ENCODE peak calls at places on chromosome 15, in four cellular contexts. One of them, this sample, is unnamed.

GRCh38 chr15:78058401-78058935 is 19.0 kb downstream of the TBC1D2B start:
- DNase-seq in body of pancreas: no peak
- DNase-seq in testis: no peak
- DNase-seq in heart left ventricle: no peak
- DNase-seq in this sample: no peak

GRCh38 chr15:25670025-25670554 is 193.0 kb downstream of the ATP10A start:
- DNase-seq in testis: peak
- DNase-seq in body of pancreas: no peak
- DNase-seq in heart left ventricle: peak
- DNase-seq in this sample: no peak

GRCh38 chr15:58517682-58518525 is 86.1 kb downstream of the LIPC start:
- DNase-seq in body of pancreas: no peak
- DNase-seq in heart left ventricle: no peak
- DNase-seq in testis: no peak
- DNase-seq in this sample: no peak

GRCh38 chr15:37056168-37056893 is 44.0 kb downstream of the MEIS2 start:
- DNase-seq in heart left ventricle: peak
- DNase-seq in body of pancreas: no peak
- DNase-seq in testis: peak
- DNase-seq in this sample: peak

GRCh38 chr15:60362318-60363023 is 35.3 kb downstream of the ANXA2 start:
- DNase-seq in body of pancreas: no peak
- DNase-seq in heart left ventricle: no peak
- DNase-seq in testis: no peak
- DNase-seq in this sample: peak

GRCh38 chr15:92629276-92629974 is 26.1 kb downstream of the FAM174B start:
- DNase-seq in heart left ventricle: no peak
- DNase-seq in body of pancreas: no peak
- DNase-seq in testis: no peak
- DNase-seq in this sample: no peak

GRCh38 chr15:93180656-93181055 is 91.6 kb upstream of the RGMA start:
- DNase-seq in body of pancreas: no peak
- DNase-seq in heart left ventricle: no peak
- DNase-seq in testis: no peak
- DNase-seq in this sample: no peak

GRCh38 chr15:64137226-64137833 is 14.2 kb upstream of the SNX22 start:
- DNase-seq in testis: no peak
- DNase-seq in heart left ventricle: no peak
- DNase-seq in body of pancreas: no peak
- DNase-seq in this sample: peak

GRCh38 chr15:95826831-95827230 is 503.7 kb upstream of the NR2F2 start:
- DNase-seq in heart left ventricle: no peak
- DNase-seq in body of pancreas: no peak
- DNase-seq in testis: no peak
- DNase-seq in this sample: no peak

GRCh38 chr15:33975023-33975565 is 6.8 kb downstream of the CHRM5 start:
- DNase-seq in body of pancreas: no peak
- DNase-seq in heart left ventricle: no peak
- DNase-seq in testis: no peak
- DNase-seq in this sample: peak

GRCh38 chr15:101180620-101181307 is 71.1 kb downstream of the CHSY1 start:
- DNase-seq in body of pancreas: no peak
- DNase-seq in heart left ventricle: no peak
- DNase-seq in testis: no peak
- DNase-seq in this sample: peak

GRCh38 chr15:34754674-34755418 is at the start of gene GJD2:
- DNase-seq in heart left ventricle: no peak
- DNase-seq in body of pancreas: peak
- DNase-seq in testis: no peak
- DNase-seq in this sample: no peak

GRCh38 chr15:91572110-91572509 is 281.4 kb upstream of the SLCO3A1 start:
- DNase-seq in body of pancreas: no peak
- DNase-seq in testis: peak
- DNase-seq in heart left ventricle: peak
- DNase-seq in this sample: no peak

GRCh38 chr15:98776607-98777281 is 128.4 kb downstream of the IGF1R start:
- DNase-seq in testis: peak
- DNase-seq in body of pancreas: peak
- DNase-seq in heart left ventricle: peak
- DNase-seq in this sample: peak

GRCh38 chr15:99845009-99845408 is 111.8 kb upstream of the LYSMD4 start:
- DNase-seq in testis: no peak
- DNase-seq in heart left ventricle: no peak
- DNase-seq in body of pancreas: no peak
- DNase-seq in this sample: no peak

GRCh38 chr15:53586815-53587214 is 172.6 kb downstream of the WDR72 start:
- DNase-seq in testis: peak
- DNase-seq in heart left ventricle: no peak
- DNase-seq in body of pancreas: peak
- DNase-seq in this sample: peak

GRCh38 chr15:78988361-78988911 is 43.6 kb upstream of the CTSH start:
- DNase-seq in body of pancreas: peak
- DNase-seq in heart left ventricle: peak
- DNase-seq in testis: peak
- DNase-seq in this sample: no peak

GRCh38 chr15:73712107-73712506 is 27.9 kb downstream of the CD276 start:
- DNase-seq in heart left ventricle: no peak
- DNase-seq in body of pancreas: no peak
- DNase-seq in testis: peak
- DNase-seq in this sample: no peak

GRCh38 chr15:89823836-89824606 is 9.4 kb upstream of the ANPEP start:
- DNase-seq in body of pancreas: no peak
- DNase-seq in testis: no peak
- DNase-seq in heart left ventricle: no peak
- DNase-seq in this sample: no peak

GRCh38 chr15:25862087-25862468 is 1.0 kb downstream of the ATP10A start:
- DNase-seq in heart left ventricle: no peak
- DNase-seq in body of pancreas: no peak
- DNase-seq in testis: no peak
- DNase-seq in this sample: no peak

GRCh38 chr15:32701863-32702262 is 15.9 kb upstream of the GREM1 start:
- DNase-seq in body of pancreas: no peak
- DNase-seq in testis: no peak
- DNase-seq in heart left ventricle: no peak
- DNase-seq in this sample: no peak

GRCh38 chr15:99118801-99119546 is 14.1 kb downstream of the SYNM start:
- DNase-seq in testis: no peak
- DNase-seq in heart left ventricle: peak
- DNase-seq in body of pancreas: no peak
- DNase-seq in this sample: no peak

GRCh38 chr15:80929225-80929624 is 60.4 kb downstream of the MESD start:
- DNase-seq in testis: no peak
- DNase-seq in body of pancreas: no peak
- DNase-seq in heart left ventricle: no peak
- DNase-seq in this sample: no peak

GRCh38 chr15:75234191-75234810 is 23.8 kb upstream of the GOLGA6C start:
- DNase-seq in body of pancreas: no peak
- DNase-seq in testis: no peak
- DNase-seq in heart left ventricle: no peak
- DNase-seq in this sample: no peak

GRCh38 chr15:28116521-28117488 is 17.7 kb upstream of the OCA2 start:
- DNase-seq in testis: no peak
- DNase-seq in heart left ventricle: no peak
- DNase-seq in body of pancreas: no peak
- DNase-seq in this sample: no peak

GRCh38 chr15:57284535-57284934 is 91.8 kb upstream of the CGNL1 start:
- DNase-seq in testis: no peak
- DNase-seq in body of pancreas: no peak
- DNase-seq in heart left ventricle: no peak
- DNase-seq in this sample: no peak

GRCh38 chr15:27714675-27715074 is 384.4 kb downstream of the OCA2 start:
- DNase-seq in testis: peak
- DNase-seq in body of pancreas: no peak
- DNase-seq in heart left ventricle: no peak
- DNase-seq in this sample: no peak

GRCh38 chr15:93241696-93242585 is 152.9 kb upstream of the RGMA start:
- DNase-seq in heart left ventricle: no peak
- DNase-seq in body of pancreas: no peak
- DNase-seq in testis: peak
- DNase-seq in this sample: no peak

GRCh38 chr15:95737051-95737450 is 593.4 kb upstream of the NR2F2 start:
- DNase-seq in heart left ventricle: no peak
- DNase-seq in body of pancreas: no peak
- DNase-seq in testis: no peak
- DNase-seq in this sample: no peak

GRCh38 chr15:31483924-31484368 is 157.3 kb downstream of the KLF13 start:
- DNase-seq in body of pancreas: no peak
- DNase-seq in testis: peak
- DNase-seq in heart left ventricle: no peak
- DNase-seq in this sample: no peak

GRCh38 chr15:71889947-71890346 is 79.6 kb downstream of the NR2E3 start:
- DNase-seq in body of pancreas: no peak
- DNase-seq in heart left ventricle: no peak
- DNase-seq in testis: no peak
- DNase-seq in this sample: no peak

GRCh38 chr15:39782441-39783138 is at the start of gene FSIP1:
- DNase-seq in heart left ventricle: peak
- DNase-seq in testis: peak
- DNase-seq in body of pancreas: peak
- DNase-seq in this sample: peak
- TF ChIP-seq POLR2A in heart left ventricle: no peak
- TF ChIP-seq POLR2A in testis: no peak
- TF ChIP-seq POLR2A in body of pancreas: peak
- TF ChIP-seq POLR2A in this sample: peak

GRCh38 chr15:62850318-62850717 is 192.2 kb upstream of the TPM1 start:
- DNase-seq in heart left ventricle: no peak
- DNase-seq in body of pancreas: peak
- DNase-seq in testis: no peak
- DNase-seq in this sample: no peak

GRCh38 chr15:62853114-62853832 is 189.3 kb upstream of the TPM1 start:
- DNase-seq in testis: no peak
- DNase-seq in heart left ventricle: no peak
- DNase-seq in body of pancreas: peak
- DNase-seq in this sample: no peak

GRCh38 chr15:62848631-62849050 is 193.9 kb upstream of the TPM1 start:
- DNase-seq in testis: no peak
- DNase-seq in body of pancreas: no peak
- DNase-seq in heart left ventricle: no peak
- DNase-seq in this sample: no peak

GRCh38 chr15:62849316-62850129 is 193.0 kb upstream of the TPM1 start:
- DNase-seq in testis: no peak
- DNase-seq in heart left ventricle: no peak
- DNase-seq in body of pancreas: no peak
- DNase-seq in this sample: no peak

GRCh38 chr15:62850791-62851291 is 191.7 kb upstream of the TPM1 start:
- DNase-seq in body of pancreas: no peak
- DNase-seq in heart left ventricle: no peak
- DNase-seq in testis: no peak
- DNase-seq in this sample: no peak
- TF ChIP-seq POLR2A in body of pancreas: no peak
- TF ChIP-seq POLR2A in heart left ventricle: no peak
- TF ChIP-seq POLR2A in testis: no peak
- TF ChIP-seq POLR2A in this sample: no peak

GRCh38 chr15:48514103-48514817 is 131.2 kb downstream of the FBN1 start:
- DNase-seq in body of pancreas: no peak
- DNase-seq in testis: no peak
- DNase-seq in heart left ventricle: no peak
- DNase-seq in this sample: no peak
- TF ChIP-seq POLR2A in body of pancreas: no peak
- TF ChIP-seq POLR2A in testis: no peak
- TF ChIP-seq POLR2A in heart left ventricle: no peak
- TF ChIP-seq POLR2A in this sample: no peak

DNA sequence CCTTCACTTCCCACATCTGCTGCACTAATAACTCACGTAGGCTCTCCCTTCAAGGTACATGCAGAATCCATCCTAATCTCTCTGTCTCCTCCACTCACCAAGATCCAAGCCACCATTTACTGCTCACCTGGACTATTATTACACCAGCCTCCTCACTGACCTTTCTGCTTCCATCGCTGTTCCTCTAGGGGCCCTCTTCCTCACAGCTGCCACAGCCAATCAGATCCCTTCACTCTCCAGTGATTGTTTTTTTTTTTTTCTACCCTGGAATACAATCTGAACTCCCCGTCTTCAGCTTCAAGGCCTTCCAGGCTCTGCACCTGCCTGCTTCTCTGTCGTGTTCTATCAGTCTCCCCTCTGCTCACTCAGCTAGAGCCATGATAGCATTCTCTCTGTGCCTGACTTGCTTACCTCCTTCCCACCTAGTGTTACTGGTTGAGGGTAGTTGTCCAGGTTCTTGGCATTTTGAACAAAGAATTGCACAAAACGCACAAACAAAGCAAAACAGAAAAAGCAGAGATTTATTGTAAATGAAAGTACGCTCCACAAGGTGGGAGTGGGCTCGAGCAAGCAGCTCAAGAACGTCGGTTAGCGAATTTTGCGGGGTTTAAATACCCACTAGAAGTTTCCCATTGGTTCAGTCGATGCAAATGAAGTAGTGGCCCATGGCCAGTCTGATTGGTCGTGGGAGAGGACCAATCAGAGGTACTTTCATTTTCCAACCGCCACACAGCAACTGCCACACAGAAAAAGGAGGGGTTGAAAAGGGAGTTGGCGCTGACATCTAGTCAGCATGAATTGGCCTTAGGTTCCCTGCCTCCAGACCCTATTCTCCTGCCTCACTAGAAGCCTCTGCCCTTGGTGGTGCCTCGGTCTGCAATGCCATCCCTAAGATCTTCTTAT is 188.9 kb downstream of the TLE3 start:
- DNase-seq in body of pancreas: no peak
- DNase-seq in heart left ventricle: no peak
- DNase-seq in testis: peak
- DNase-seq in this sample: no peak
- TF ChIP-seq POLR2A in body of pancreas: no peak
- TF ChIP-seq POLR2A in heart left ventricle: no peak
- TF ChIP-seq POLR2A in testis: no peak
- TF ChIP-seq POLR2A in this sample: no peak

DNA sequence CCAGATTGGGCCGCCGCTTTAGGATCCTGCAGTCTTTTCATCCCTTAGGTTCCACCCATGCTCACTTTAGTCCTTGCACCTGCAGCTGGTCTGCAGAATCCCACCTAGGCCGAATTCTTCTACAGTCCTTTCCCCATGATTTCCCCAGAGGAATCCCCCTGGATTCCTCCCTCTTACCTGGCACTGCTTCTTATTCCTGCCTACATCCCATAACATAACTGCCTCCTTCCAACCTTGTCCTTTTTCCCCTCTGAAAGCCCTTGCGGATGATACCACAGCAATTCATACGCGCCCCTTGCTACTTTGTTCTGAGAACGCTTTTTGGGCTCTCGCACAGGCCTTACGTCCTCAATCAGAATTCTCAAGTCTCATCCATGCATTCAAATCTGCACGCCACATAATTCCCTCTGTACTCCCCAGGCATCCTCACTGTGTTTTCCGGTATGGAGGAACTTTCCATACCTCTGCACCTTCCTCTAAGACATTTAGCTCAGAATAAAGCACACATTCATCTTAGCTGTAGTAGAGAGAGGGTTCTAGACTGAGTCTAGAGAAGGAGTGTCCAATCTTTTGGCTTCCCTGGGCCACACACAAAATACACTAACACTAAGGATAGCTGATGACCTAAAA is 615 bp downstream of the EIF2AK4 start:
- DNase-seq in testis: no peak
- DNase-seq in body of pancreas: no peak
- DNase-seq in heart left ventricle: no peak
- DNase-seq in this sample: peak
- TF ChIP-seq POLR2A in testis: no peak
- TF ChIP-seq POLR2A in body of pancreas: no peak
- TF ChIP-seq POLR2A in heart left ventricle: no peak
- TF ChIP-seq POLR2A in this sample: no peak

GRCh38 chr15:88467073-88467934 is at the start of the genes MRPL46 and MRPS11:
- DNase-seq in testis: peak
- DNase-seq in heart left ventricle: peak
- DNase-seq in body of pancreas: peak
- DNase-seq in this sample: peak
- TF ChIP-seq POLR2A in testis: no peak
- TF ChIP-seq POLR2A in heart left ventricle: peak
- TF ChIP-seq POLR2A in body of pancreas: peak
- TF ChIP-seq POLR2A in this sample: peak